ENCODE peak calls at places on chromosomes 12 and 14, in six cellular contexts. B is HCT116, W is PC-3, L is DND-41, V is fibroblast of lung, Z is neural progenitor cell. M is an unnamed sample.
A peak's percentile ranks its signal among the peaks of the same experiment; 100 is the strongest.

GRCh38 chr12:114656906-114657596 is 26.9 kb downstream of the TBX3 start:
- DNase-seq in B (no peak), W (no peak), L (no peak), V (peak; percentile 36), Z (peak; percentile 43), M (no peak)

GRCh38 chr14:96037891-96038557 is 1.1 kb upstream of the C14orf132 start:
- DNase-seq in B (peak; percentile 74), W (no peak), L (no peak), V (peak; percentile 70), Z (no peak), M (no peak)

GRCh38 chr12:14995583-14996425 is 23.0 kb downstream of the PDE6H start:
- DNase-seq in B (peak; percentile 63), W (peak; percentile 54), L (no peak), V (peak; percentile 86), Z (peak; percentile 63), M (peak; percentile 35)

GRCh38 chr12:131260970-131261369 is 307.3 kb downstream of the ADGRD1 start:
- DNase-seq in B (no peak), W (no peak), L (no peak), V (no peak), Z (no peak), M (no peak)

GRCh38 chr12:123757555-123757954 is 4.5 kb upstream of the DNAH10 start:
- DNase-seq in B (no peak), W (no peak), L (no peak), V (peak; percentile 97), Z (no peak), M (no peak)

GRCh38 chr14:56359245-56359644 is 220.4 kb upstream of the TMEM260 start:
- DNase-seq in B (no peak), W (no peak), L (peak; percentile 90), V (peak; percentile 42), Z (no peak), M (no peak)

GRCh38 chr14:29273513-29273912 is 506.9 kb downstream of the FOXG1 start:
- DNase-seq in B (no peak), W (no peak), L (no peak), V (no peak), Z (no peak), M (no peak)

GRCh38 chr14:106843951-106844483 is 1317.6 kb downstream of the TMEM121 start:
- DNase-seq in B (no peak), W (peak; percentile 57), L (peak; percentile 81), V (no peak), Z (no peak), M (no peak)

GRCh38 chr12:49264466-49264872 is 413 bp upstream of the TUBA1C start:
- DNase-seq in B (no peak), W (no peak), L (no peak), V (no peak), Z (peak; percentile 59), M (no peak)

GRCh38 chr12:8953773-8954402 is 4.4 kb upstream of the M6PR start:
- DNase-seq in B (no peak), W (no peak), L (no peak), V (no peak), Z (no peak), M (no peak)

GRCh38 chr14:32203928-32204357 is 874 bp upstream of the RNU6-8 start:
- DNase-seq in B (no peak), W (peak; percentile 29), L (no peak), V (peak; percentile 17), Z (peak; percentile 28), M (no peak)

GRCh38 chr14:21267431-21267845 is 1.8 kb downstream of the HNRNPC start:
- DNase-seq in B (no peak), W (peak; percentile 27), L (no peak), V (no peak), Z (no peak), M (no peak)

GRCh38 chr12:63967358-63967757 is 122.9 kb downstream of the SRGAP1 start:
- DNase-seq in B (peak; percentile 32), W (peak; percentile 68), L (no peak), V (peak; percentile 78), Z (no peak), M (no peak)

GRCh38 chr12:116125084-116125483 is 152.4 kb downstream of the MED13L start:
- DNase-seq in B (no peak), W (no peak), L (no peak), V (no peak), Z (no peak), M (no peak)

GRCh38 chr14:64410084-64410774 is 22.1 kb downstream of the MTHFD1 start:
- DNase-seq in B (no peak), W (peak; percentile 21), L (no peak), V (peak; percentile 42), Z (peak; percentile 53), M (no peak)
- H3K27ac ChIP-seq in B (no peak overlapping the region), W (no peak overlapping the region), L (no peak overlapping the region), V (no peak overlapping the region), Z (peak overlapping the region; percentile 70), M (no peak overlapping the region)

DNA sequence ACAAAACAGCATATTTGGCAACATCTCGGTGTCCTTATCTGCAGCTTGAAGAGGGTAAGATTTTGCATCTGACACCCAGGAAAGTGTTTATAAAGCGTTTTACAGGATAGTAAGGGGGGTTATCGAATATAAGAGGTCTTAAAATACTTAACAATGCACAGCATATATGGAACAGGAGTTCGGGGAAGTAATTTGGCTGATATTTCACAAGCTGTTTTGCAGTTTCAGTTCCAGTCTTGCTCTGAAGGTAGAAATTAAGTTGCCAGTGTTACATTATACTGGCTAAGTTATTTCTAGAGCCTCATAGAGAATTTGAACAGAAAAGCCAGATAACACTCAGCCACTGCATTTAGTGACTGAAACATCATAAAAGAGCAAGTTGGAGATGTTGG is 941 bp upstream of the MAP4K5 start:
- DNase-seq in B (no peak), W (no peak), L (no peak), V (no peak), Z (no peak), M (no peak)
- H3K9ac ChIP-seq in B (peak overlapping the region; percentile 89), W (peak overlapping the region; percentile 95), L (peak overlapping the region; percentile 87), V (no peak overlapping the region), Z (no peak overlapping the region), M (no peak overlapping the region)

GRCh38 chr14:101982621-101983020 is 18.2 kb downstream of the DYNC1H1 start:
- DNase-seq in B (no peak), W (no peak), L (no peak), V (no peak), Z (no peak), M (no peak)
- H3K36me3 ChIP-seq in B (peaks cover 62% of the 10 kb centered on the region), W (peaks cover 70% of the 10 kb centered on the region), L (peaks cover 84% of the 10 kb centered on the region), V (peaks cover 31% of the 10 kb centered on the region), Z (peaks cover 22% of the 10 kb centered on the region), M (peaks cover 90% of the 10 kb centered on the region)

DNA sequence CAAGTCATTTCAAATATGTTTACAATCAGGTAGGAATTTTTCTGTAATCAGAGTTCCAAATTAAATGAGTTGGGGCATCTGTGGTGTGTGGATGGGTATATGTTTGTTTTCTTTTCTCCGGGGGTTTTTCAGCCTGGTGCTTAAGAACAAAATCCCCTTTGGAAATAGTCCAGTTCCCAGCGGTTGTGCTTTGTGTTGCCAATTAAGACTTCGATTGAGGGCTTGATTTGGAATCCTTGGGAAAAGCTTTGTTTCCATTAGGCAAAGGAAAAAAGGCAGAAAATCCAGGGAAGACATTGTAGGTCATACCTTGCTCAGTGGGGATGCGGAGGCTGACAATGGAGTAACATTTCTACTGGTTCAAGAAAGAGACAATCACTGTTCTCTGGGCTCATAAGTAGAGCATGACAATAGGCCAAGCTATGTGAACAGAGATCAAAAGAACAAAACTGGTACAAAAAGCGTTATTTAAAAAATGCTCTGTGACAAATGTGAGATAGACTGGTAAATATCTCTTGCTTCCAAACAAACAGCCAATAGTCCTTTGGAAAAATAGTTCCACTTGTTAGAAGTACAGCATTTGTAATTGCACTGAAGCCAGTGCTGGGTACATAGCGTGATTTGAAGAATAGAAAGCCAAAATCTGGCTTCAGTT is 79.7 kb downstream of the EML1 start:
- DNase-seq in B (no peak), W (no peak), L (no peak), V (no peak), Z (peak; percentile 94), M (no peak)
- H3K27ac ChIP-seq in B (no peak overlapping the region), W (no peak overlapping the region), L (no peak overlapping the region), V (no peak overlapping the region), Z (peak overlapping the region; percentile 98), M (no peak overlapping the region)